ENCODE peak calls at places on chromosomes 13 and 19, in eight cellular contexts. R, Y, U, J, N, T, F and P are unnamed samples. For H3K36me3 and H3K4me1, the result is how much of the 10 kb centered on the place peaks cover.

GRCh38 chr19:55070755-55071502 is 4.7 kb upstream of the EPS8L1 start:
- DNase-seq in F (no peak), Y (no peak), J (no peak), R (no peak), U (no peak), N (peak), T (peak), P (peak)

GRCh38 chr13:112457081-112457480 is 80.9 kb downstream of the SPACA7 start:
- DNase-seq in T (no peak), Y (no peak), J (no peak), U (no peak), F (no peak), R (no peak), N (no peak), P (no peak)

GRCh38 chr19:38388310-38389100 is at the start of gene SPRED3:
- DNase-seq in U (no peak), T (no peak), F (no peak), J (no peak), N (peak), R (peak), Y (no peak), P (peak)

GRCh38 chr19:44856438-44857083 is 10.5 kb downstream of the NECTIN2 start:
- DNase-seq in J (no peak), U (no peak), T (no peak), N (no peak), Y (peak), F (peak), R (no peak), P (no peak)

GRCh38 chr19:50462970-50463369 is 13.3 kb upstream of the EMC10 start:
- DNase-seq in R (no peak), T (no peak), J (no peak), U (no peak), F (no peak), N (no peak), Y (no peak), P (no peak)

GRCh38 chr19:34712606-34713261 is 21.3 kb upstream of the ZNF181 start:
- DNase-seq in N (peak), R (peak), T (peak), Y (peak), F (peak), U (no peak), J (peak), P (peak)

GRCh38 chr13:21219044-21219381 is 42.6 kb downstream of the MRPL57 start:
- DNase-seq in J (no peak), F (no peak), N (no peak), Y (no peak), R (no peak), U (no peak), T (no peak), P (no peak)

GRCh38 chr13:31067416-31068118 is 94.1 kb downstream of the HSPH1 start:
- DNase-seq in U (no peak), T (peak), R (no peak), Y (no peak), N (peak), J (no peak), F (no peak), P (no peak)

GRCh38 chr19:10061717-10062310 is 24.3 kb upstream of the SHFL start:
- DNase-seq in Y (no peak), T (no peak), R (peak), J (no peak), U (no peak), F (no peak), N (no peak), P (no peak)

GRCh38 chr13:43008591-43008990 is 14.8 kb upstream of the DNAJC15 start:
- DNase-seq in J (no peak), F (no peak), U (no peak), T (no peak), N (no peak), Y (no peak), R (no peak), P (no peak)

GRCh38 chr13:95145587-95145986 is 155.7 kb downstream of the ABCC4 start:
- DNase-seq in R (no peak), F (no peak), N (no peak), J (no peak), U (no peak), Y (no peak), T (no peak), P (no peak)

GRCh38 chr13:80547885-80548284 is 207.0 kb upstream of the SPRY2 start:
- DNase-seq in N (peak), R (no peak), U (no peak), J (no peak), Y (no peak), F (peak), T (no peak), P (no peak)

GRCh38 chr13:47230155-47230554 is 333.3 kb upstream of the HTR2A start:
- DNase-seq in N (no peak), J (no peak), Y (no peak), F (no peak), T (no peak), R (no peak), U (no peak), P (no peak)

GRCh38 chr13:20274466-20274865 is 42.3 kb upstream of the GJB6 start:
- DNase-seq in N (no peak), U (peak), F (no peak), T (peak), R (no peak), Y (no peak), J (no peak), P (no peak)

GRCh38 chr13:21309542-21310172 is 133.2 kb downstream of the MRPL57 start:
- DNase-seq in N (no peak), T (no peak), J (no peak), F (no peak), U (no peak), R (no peak), Y (peak), P (no peak)

GRCh38 chr13:108963846-108964600 is 334.6 kb downstream of the MYO16 start:
- DNase-seq in J (no peak), R (no peak), T (peak), N (peak), Y (no peak), U (peak), F (no peak), P (no peak)
- H3K36me3 ChIP-seq in J (under half), R (under half), T (under half), N (under half), Y (under half), U (under half), F (under half), P (under half)

DNA sequence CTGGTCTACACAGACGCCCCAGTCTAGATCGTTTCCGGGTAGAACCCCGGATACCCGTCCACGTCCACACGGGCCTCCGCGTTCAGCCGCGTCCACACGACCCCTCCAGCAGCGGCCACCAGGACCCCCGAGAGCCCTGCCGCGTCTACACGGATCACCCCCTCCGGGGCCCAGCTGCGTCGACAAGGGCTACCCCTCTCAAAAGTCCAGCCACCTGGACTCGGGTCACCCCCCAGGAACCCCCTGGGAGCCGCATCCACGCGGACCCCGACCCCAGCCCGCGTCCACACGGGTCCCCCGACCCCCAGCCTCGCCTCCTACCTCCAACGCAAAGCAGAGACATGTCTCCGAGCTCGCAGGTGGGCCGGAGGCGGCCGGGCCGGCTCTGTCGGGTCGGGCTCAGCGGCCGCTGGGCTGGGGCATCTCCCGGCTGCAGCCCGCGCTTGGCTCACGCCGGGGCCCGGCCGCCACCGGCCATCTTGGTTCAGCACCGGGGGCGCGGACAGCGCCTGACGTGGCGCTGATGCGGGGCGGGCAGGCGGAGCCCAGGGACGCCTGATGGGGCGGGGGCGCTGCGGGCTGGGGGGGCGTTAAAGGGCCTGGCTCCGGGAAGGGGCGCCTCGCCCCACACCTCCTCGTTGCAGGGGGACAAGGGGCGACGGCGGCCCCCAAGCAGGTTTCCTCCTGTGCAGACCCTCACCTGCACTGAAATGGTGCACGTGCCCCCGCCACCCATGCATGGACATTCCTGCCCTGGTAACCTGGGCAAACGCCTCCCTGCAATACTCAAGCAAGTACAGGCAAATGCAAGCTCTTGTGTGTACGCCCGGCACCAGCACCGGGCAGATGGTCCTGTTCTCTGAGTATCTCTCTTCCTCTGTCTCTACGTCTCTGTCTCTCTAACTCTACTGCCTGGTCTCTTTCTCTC is at the start of gene UNC13A:
- DNase-seq in U (no peak), N (peak), Y (no peak), F (no peak), T (peak), R (peak), J (peak), P (peak)
- TF ChIP-seq EZH2 in U (peak), N (no peak), Y (no peak), F (peak), T (peak), R (peak), J (no peak), P (peak)

DNA sequence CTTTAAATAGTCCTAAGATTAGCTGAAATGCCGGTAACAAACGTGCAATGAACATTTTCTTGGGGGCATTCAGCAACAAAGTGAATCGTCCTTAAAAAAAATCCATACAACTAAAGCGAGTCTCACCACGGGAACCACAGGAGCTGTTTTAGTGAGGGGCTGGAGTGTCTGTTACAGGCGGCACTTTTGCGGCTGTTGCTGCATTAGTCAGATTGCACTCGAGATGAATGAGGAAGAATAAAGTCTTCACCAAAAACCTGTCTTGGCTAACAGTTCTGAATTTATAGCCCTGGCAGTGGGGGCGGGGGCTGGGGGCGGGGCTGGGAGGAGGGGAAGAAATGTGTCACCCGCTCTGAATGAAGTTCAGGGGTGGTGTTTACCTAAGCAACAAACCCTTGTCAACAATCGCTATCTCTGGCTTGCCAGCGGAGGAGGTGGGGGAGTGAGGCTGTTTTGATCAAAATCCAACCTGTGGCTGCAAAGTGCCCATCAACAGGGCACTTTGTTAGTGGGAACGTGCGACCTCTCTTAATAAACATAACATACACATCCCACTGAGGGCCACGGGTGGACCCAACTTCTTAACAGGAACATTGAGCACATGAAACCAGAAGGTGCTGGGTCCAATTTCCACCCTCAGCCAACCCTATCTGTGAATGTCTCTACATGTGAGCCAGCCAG is 44.5 kb downstream of the RFX2 start:
- DNase-seq in J (no peak), F (peak), Y (peak), R (no peak), U (no peak), T (no peak), N (no peak), P (peak)
- H3K4me1 ChIP-seq in J (under half), F (half or more), Y (under half), R (under half), U (half or more), T (half or more), N (under half), P (under half)

GRCh38 chr19:4487572-4487971 is 15.5 kb downstream of the HDGFL2 start:
- DNase-seq in F (no peak), R (no peak), T (no peak), N (no peak), J (no peak), U (no peak), Y (no peak), P (no peak)
- H3K36me3 ChIP-seq in F (under half), R (under half), T (under half), N (under half), J (under half), U (under half), Y (under half), P (under half)

DNA sequence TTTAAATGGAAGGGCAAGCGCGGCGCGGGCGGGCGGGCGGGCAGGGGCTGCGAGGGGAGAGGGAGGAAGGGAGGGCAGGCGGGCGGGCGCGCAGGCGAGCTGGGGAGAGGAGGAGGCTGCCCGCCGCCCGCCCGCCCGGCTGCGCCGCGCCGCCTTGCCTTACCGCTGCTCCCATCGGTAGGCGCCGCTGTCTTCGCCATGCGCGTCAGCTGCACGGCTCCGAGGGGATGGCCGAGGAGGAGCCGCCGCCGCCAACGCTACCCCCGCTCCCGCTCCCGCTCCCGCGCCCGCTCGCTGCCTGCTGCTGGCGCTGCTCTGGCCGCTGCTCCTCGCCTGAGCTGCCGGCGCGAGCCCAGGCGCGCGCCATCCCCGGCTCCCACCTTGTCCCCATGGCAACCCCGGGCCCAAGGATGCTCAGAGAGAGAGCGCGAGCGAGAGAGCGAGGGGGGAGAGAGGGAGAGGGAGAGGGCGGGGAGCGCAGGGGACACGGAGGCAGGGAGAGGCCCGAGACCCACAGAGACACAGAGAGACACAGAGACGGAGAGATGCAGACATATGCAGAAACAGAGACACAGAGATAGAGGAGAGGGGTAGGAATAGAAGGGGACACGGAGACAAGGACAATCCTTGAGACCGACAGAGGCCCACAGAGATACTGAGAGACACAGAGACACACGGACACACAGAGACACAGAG is 40.3 kb downstream of the DEDD2 start:
- DNase-seq in F (peak), J (peak), T (peak), U (no peak), R (peak), N (peak), Y (peak), P (peak)
- TF ChIP-seq EZH2 in F (no peak), J (no peak), T (peak), U (peak), R (no peak), N (no peak), Y (peak), P (no peak)